ENCODE peak calls at places on chromosomes 2 and 18, in ten cellular contexts. N, O, E, K, Q, T, C, Z, I and V are unnamed samples.

GRCh38 chr18:10514082-10514481 is 11.7 kb upstream of the NAPG start:
- DNase-seq in T (no peak), Z (no peak), E (no peak), I (no peak), C (no peak), N (no peak), O (no peak), Q (no peak), K (no peak), V (no peak)

GRCh38 chr18:3150274-3150673 is 69.5 kb downstream of the MYOM1 start:
- DNase-seq in K (no peak), Q (no peak), O (no peak), C (no peak), N (no peak), T (no peak), E (no peak), Z (no peak), I (no peak), V (peak; percentile 17)

GRCh38 chr2:157246212-157247067 is 11.1 kb upstream of the GALNT5 start:
- DNase-seq in Q (peak; percentile 38), I (no peak), Z (no peak), K (peak; percentile 97), O (peak; percentile 65), T (peak; percentile 85), E (no peak), N (peak; percentile 21), C (no peak), V (no peak)

GRCh38 chr2:48852938-48853337 is 97.4 kb upstream of the LHCGR start:
- DNase-seq in O (peak; percentile 66), T (peak; percentile 66), I (no peak), E (no peak), Q (no peak), Z (no peak), C (no peak), N (no peak), K (no peak), V (no peak)

GRCh38 chr18:62402342-62402948 is 77.3 kb downstream of the TNFRSF11A start:
- DNase-seq in Z (no peak), Q (no peak), T (no peak), E (no peak), I (no peak), N (no peak), K (no peak), C (no peak), O (no peak), V (no peak)

GRCh38 chr2:159098815-159099455 is 130.5 kb downstream of the TANC1 start:
- DNase-seq in K (no peak), C (no peak), Q (peak; percentile 92), Z (no peak), O (peak; percentile 40), E (no peak), T (no peak), I (no peak), N (no peak), V (no peak)

GRCh38 chr2:216781709-216782108 is 78.2 kb downstream of the TNP1 start:
- DNase-seq in Q (no peak), I (no peak), T (no peak), C (no peak), E (no peak), O (no peak), Z (no peak), N (no peak), K (no peak), V (no peak)

GRCh38 chr2:158755738-158756137 is 39.4 kb upstream of the DAPL1 start:
- DNase-seq in Q (no peak), T (no peak), N (no peak), C (no peak), K (no peak), Z (no peak), E (no peak), O (no peak), I (no peak), V (no peak)

GRCh38 chr18:8358066-8358795 is 251.0 kb upstream of the RAB12 start:
- DNase-seq in N (no peak), K (no peak), C (no peak), O (peak; percentile 9), Q (no peak), T (no peak), E (no peak), I (no peak), Z (no peak), V (no peak)

GRCh38 chr2:35973132-35973736 is 382.3 kb upstream of the CRIM1 start:
- DNase-seq in N (peak; percentile 7), Q (no peak), K (peak; percentile 25), C (no peak), I (no peak), O (peak; percentile 69), Z (no peak), E (no peak), T (peak; percentile 16), V (peak; percentile 11)

GRCh38 chr18:35580748-35581534 is 599 bp upstream of the GALNT1 start:
- DNase-seq in N (no peak), Q (peak; percentile 35), O (peak; percentile 64), C (peak; percentile 24), E (peak; percentile 69), K (peak; percentile 58), Z (peak; percentile 81), I (peak; percentile 81), T (no peak), V (peak; percentile 36)

GRCh38 chr2:58686757-58687156 is 445.6 kb upstream of the FANCL start:
- DNase-seq in Z (no peak), N (no peak), E (no peak), C (no peak), O (no peak), Q (no peak), I (no peak), K (no peak), T (no peak), V (no peak)

GRCh38 chr2:240604291-240604938 is 17.9 kb downstream of the CAPN10 start:
- DNase-seq in O (peak; percentile 79), K (no peak), Q (peak; percentile 78), E (peak; percentile 65), T (no peak), I (peak; percentile 88), Z (peak; percentile 68), N (peak; percentile 68), C (no peak), V (peak; percentile 55)

GRCh38 chr2:148721991-148722777 is 77.6 kb downstream of the EPC2 start:
- DNase-seq in T (no peak), N (no peak), K (no peak), C (no peak), Z (no peak), O (peak; percentile 33), I (no peak), E (no peak), Q (no peak), V (no peak)

GRCh38 chr2:46548103-46548486 is 68.7 kb downstream of the TMEM247 start:
- DNase-seq in O (no peak), Z (no peak), T (no peak), I (no peak), E (no peak), C (no peak), Q (no peak), N (no peak), K (no peak), V (no peak)

GRCh38 chr18:65359479-65359878 is 391.3 kb upstream of the CDH7 start:
- DNase-seq in E (no peak), Q (no peak), N (no peak), K (no peak), T (no peak), C (no peak), Z (no peak), I (no peak), O (no peak), V (no peak)

GRCh38 chr2:11073791-11074190 is 81.5 kb upstream of the SLC66A3 start:
- DNase-seq in E (no peak), I (no peak), O (peak; percentile 58), Z (no peak), Q (no peak), K (no peak), N (no peak), T (no peak), C (no peak), V (no peak)

GRCh38 chr2:66957677-66958076 is 439.5 kb upstream of the ETAA1 start:
- DNase-seq in Q (no peak), Z (no peak), K (no peak), N (no peak), E (no peak), I (no peak), C (no peak), T (no peak), O (no peak), V (no peak)

GRCh38 chr2:168354499-168354898 is 101.6 kb upstream of the CERS6 start:
- DNase-seq in Q (no peak), Z (no peak), K (no peak), T (no peak), E (no peak), N (no peak), O (no peak), I (no peak), C (peak; percentile 34), V (no peak)

GRCh38 chr2:189267925-189268579 is 88.5 kb upstream of the COL5A2 start:
- DNase-seq in K (no peak), Z (no peak), C (no peak), I (no peak), E (no peak), T (peak; percentile 57), O (peak; percentile 84), N (no peak), Q (no peak), V (no peak)

GRCh38 chr2:197677483-197677882 is 2.1 kb upstream of the RFTN2 start:
- DNase-seq in K (no peak), Q (no peak), I (no peak), C (no peak), T (no peak), E (no peak), N (no peak), O (peak; percentile 67), Z (no peak), V (no peak)

GRCh38 chr18:46373787-46374186 is 269.6 kb downstream of the HAUS1 start:
- DNase-seq in Z (no peak), C (no peak), K (no peak), E (no peak), I (no peak), Q (no peak), O (no peak), N (no peak), T (no peak), V (no peak)

GRCh38 chr2:214244847-214245246 is 166.0 kb upstream of the VWC2L start:
- DNase-seq in K (no peak), I (no peak), Q (no peak), N (no peak), T (peak; percentile 15), O (peak; percentile 9), Z (no peak), C (no peak), E (no peak), V (no peak)

GRCh38 chr2:75667884-75668283 is 21.3 kb downstream of the MRPL19 start:
- DNase-seq in T (no peak), I (no peak), N (no peak), C (no peak), E (no peak), Z (no peak), O (no peak), Q (no peak), K (no peak), V (no peak)

GRCh38 chr18:26089247-26090129 is 925 bp downstream of the SS18 start:
- DNase-seq in Z (no peak), I (no peak), Q (no peak), T (peak; percentile 8), C (no peak), K (peak; percentile 40), N (no peak), O (peak; percentile 51), E (peak; percentile 82), V (no peak)

GRCh38 chr2:135744761-135745314 is 3.2 kb downstream of the UBXN4 start:
- DNase-seq in Z (no peak), O (peak; percentile 42), C (no peak), E (no peak), K (peak; percentile 65), T (no peak), N (peak; percentile 73), I (no peak), Q (no peak), V (peak; percentile 27)

GRCh38 chr2:23412556-23413155 is 27.7 kb downstream of the KLHL29 start:
- DNase-seq in I (no peak), E (no peak), T (peak; percentile 35), Z (no peak), O (peak; percentile 75), N (no peak), Q (peak; percentile 73), C (no peak), K (peak; percentile 47), V (no peak)

GRCh38 chr2:68747413-68747812 is 12.8 kb downstream of the ARHGAP25 start:
- DNase-seq in N (no peak), T (no peak), I (peak; percentile 29), Z (no peak), C (no peak), O (no peak), Q (no peak), E (no peak), K (no peak), V (no peak)